ENCODE peak calls at places on chromosomes 12 and 14, in six cellular contexts. One of them, this sample, is unnamed.

GRCh38 chr14:75577724-75578098 is 709 bp upstream of the FLVCR2 start:
- ATAC-seq in activated T-cell treated with anti-CD3 and anti-CD28 coated beads, Interleukin-2, amount 50 U/mL, for 4 hours: peak
- ATAC-seq in lung: peak
- ATAC-seq in GM12878: peak
- ATAC-seq in stimulated activated naive CD8-positive, alpha-beta T cell treated with anti-CD3 and anti-CD28 coated beads, Interleukin-15, Interleukin-2, amounts not matched to agents 100 U/mL and 50 U/mL, for 24 hours: peak
- ATAC-seq in activated CD8-positive, alpha-beta memory T cell treated with anti-CD3 and anti-CD28 coated beads, Interleukin-2, amount 10 ng/mL, durations not matched to agents 7 days and 5 days: peak
- ATAC-seq in this sample: peak

GRCh38 chr12:68370006-68370590 is 37.9 kb upstream of the MDM1 start:
- ATAC-seq in activated T-cell treated with anti-CD3 and anti-CD28 coated beads, Interleukin-2, amount 50 U/mL, for 4 hours: no peak
- ATAC-seq in lung: no peak
- ATAC-seq in GM12878: no peak
- ATAC-seq in stimulated activated naive CD8-positive, alpha-beta T cell treated with anti-CD3 and anti-CD28 coated beads, Interleukin-15, Interleukin-2, amounts not matched to agents 100 U/mL and 50 U/mL, for 24 hours: no peak
- ATAC-seq in activated CD8-positive, alpha-beta memory T cell treated with anti-CD3 and anti-CD28 coated beads, Interleukin-2, amount 10 ng/mL, durations not matched to agents 7 days and 5 days: no peak
- ATAC-seq in this sample: no peak

GRCh38 chr12:46354111-46354798 is 18.3 kb downstream of the SLC38A2 start:
- ATAC-seq in activated T-cell treated with anti-CD3 and anti-CD28 coated beads, Interleukin-2, amount 50 U/mL, for 4 hours: no peak
- ATAC-seq in lung: no peak
- ATAC-seq in GM12878: peak
- ATAC-seq in stimulated activated naive CD8-positive, alpha-beta T cell treated with anti-CD3 and anti-CD28 coated beads, Interleukin-15, Interleukin-2, amounts not matched to agents 100 U/mL and 50 U/mL, for 24 hours: no peak
- ATAC-seq in activated CD8-positive, alpha-beta memory T cell treated with anti-CD3 and anti-CD28 coated beads, Interleukin-2, amount 10 ng/mL, durations not matched to agents 7 days and 5 days: peak
- ATAC-seq in this sample: no peak

GRCh38 chr14:81311128-81311527 is 89.0 kb downstream of the STON2 start:
- ATAC-seq in activated T-cell treated with anti-CD3 and anti-CD28 coated beads, Interleukin-2, amount 50 U/mL, for 4 hours: no peak
- ATAC-seq in lung: peak
- ATAC-seq in GM12878: no peak
- ATAC-seq in stimulated activated naive CD8-positive, alpha-beta T cell treated with anti-CD3 and anti-CD28 coated beads, Interleukin-15, Interleukin-2, amounts not matched to agents 100 U/mL and 50 U/mL, for 24 hours: no peak
- ATAC-seq in activated CD8-positive, alpha-beta memory T cell treated with anti-CD3 and anti-CD28 coated beads, Interleukin-2, amount 10 ng/mL, durations not matched to agents 7 days and 5 days: no peak
- ATAC-seq in this sample: no peak

GRCh38 chr12:24109381-24110039 is 160.0 kb upstream of the SOX5 start:
- ATAC-seq in activated T-cell treated with anti-CD3 and anti-CD28 coated beads, Interleukin-2, amount 50 U/mL, for 4 hours: no peak
- ATAC-seq in lung: no peak
- ATAC-seq in GM12878: peak
- ATAC-seq in stimulated activated naive CD8-positive, alpha-beta T cell treated with anti-CD3 and anti-CD28 coated beads, Interleukin-15, Interleukin-2, amounts not matched to agents 100 U/mL and 50 U/mL, for 24 hours: no peak
- ATAC-seq in activated CD8-positive, alpha-beta memory T cell treated with anti-CD3 and anti-CD28 coated beads, Interleukin-2, amount 10 ng/mL, durations not matched to agents 7 days and 5 days: no peak
- ATAC-seq in this sample: peak

GRCh38 chr14:105152794-105153241 is 15.8 kb downstream of the JAG2 start:
- ATAC-seq in activated T-cell treated with anti-CD3 and anti-CD28 coated beads, Interleukin-2, amount 50 U/mL, for 4 hours: no peak
- ATAC-seq in lung: no peak
- ATAC-seq in GM12878: no peak
- ATAC-seq in stimulated activated naive CD8-positive, alpha-beta T cell treated with anti-CD3 and anti-CD28 coated beads, Interleukin-15, Interleukin-2, amounts not matched to agents 100 U/mL and 50 U/mL, for 24 hours: no peak
- ATAC-seq in activated CD8-positive, alpha-beta memory T cell treated with anti-CD3 and anti-CD28 coated beads, Interleukin-2, amount 10 ng/mL, durations not matched to agents 7 days and 5 days: no peak
- ATAC-seq in this sample: no peak

GRCh38 chr12:64714551-64714968 is 44.6 kb downstream of the GNS start:
- ATAC-seq in activated T-cell treated with anti-CD3 and anti-CD28 coated beads, Interleukin-2, amount 50 U/mL, for 4 hours: peak
- ATAC-seq in lung: no peak
- ATAC-seq in GM12878: peak
- ATAC-seq in stimulated activated naive CD8-positive, alpha-beta T cell treated with anti-CD3 and anti-CD28 coated beads, Interleukin-15, Interleukin-2, amounts not matched to agents 100 U/mL and 50 U/mL, for 24 hours: peak
- ATAC-seq in activated CD8-positive, alpha-beta memory T cell treated with anti-CD3 and anti-CD28 coated beads, Interleukin-2, amount 10 ng/mL, durations not matched to agents 7 days and 5 days: peak
- ATAC-seq in this sample: no peak

GRCh38 chr14:20601522-20601921 is 10.3 kb upstream of the RNASE12 start:
- ATAC-seq in activated T-cell treated with anti-CD3 and anti-CD28 coated beads, Interleukin-2, amount 50 U/mL, for 4 hours: no peak
- ATAC-seq in lung: no peak
- ATAC-seq in GM12878: no peak
- ATAC-seq in stimulated activated naive CD8-positive, alpha-beta T cell treated with anti-CD3 and anti-CD28 coated beads, Interleukin-15, Interleukin-2, amounts not matched to agents 100 U/mL and 50 U/mL, for 24 hours: no peak
- ATAC-seq in activated CD8-positive, alpha-beta memory T cell treated with anti-CD3 and anti-CD28 coated beads, Interleukin-2, amount 10 ng/mL, durations not matched to agents 7 days and 5 days: no peak
- ATAC-seq in this sample: no peak

GRCh38 chr12:65430571-65431306 is 152.3 kb downstream of the MSRB3 start:
- ATAC-seq in activated T-cell treated with anti-CD3 and anti-CD28 coated beads, Interleukin-2, amount 50 U/mL, for 4 hours: no peak
- ATAC-seq in lung: no peak
- ATAC-seq in GM12878: no peak
- ATAC-seq in stimulated activated naive CD8-positive, alpha-beta T cell treated with anti-CD3 and anti-CD28 coated beads, Interleukin-15, Interleukin-2, amounts not matched to agents 100 U/mL and 50 U/mL, for 24 hours: no peak
- ATAC-seq in activated CD8-positive, alpha-beta memory T cell treated with anti-CD3 and anti-CD28 coated beads, Interleukin-2, amount 10 ng/mL, durations not matched to agents 7 days and 5 days: no peak
- ATAC-seq in this sample: peak

GRCh38 chr12:113297621-113298471 is 37.1 kb downstream of the SLC8B1 start:
- ATAC-seq in activated T-cell treated with anti-CD3 and anti-CD28 coated beads, Interleukin-2, amount 50 U/mL, for 4 hours: no peak
- ATAC-seq in lung: no peak
- ATAC-seq in GM12878: no peak
- ATAC-seq in stimulated activated naive CD8-positive, alpha-beta T cell treated with anti-CD3 and anti-CD28 coated beads, Interleukin-15, Interleukin-2, amounts not matched to agents 100 U/mL and 50 U/mL, for 24 hours: peak
- ATAC-seq in activated CD8-positive, alpha-beta memory T cell treated with anti-CD3 and anti-CD28 coated beads, Interleukin-2, amount 10 ng/mL, durations not matched to agents 7 days and 5 days: no peak
- ATAC-seq in this sample: no peak

GRCh38 chr14:91177073-91177796 is 63.4 kb downstream of the DGLUCY start:
- ATAC-seq in activated T-cell treated with anti-CD3 and anti-CD28 coated beads, Interleukin-2, amount 50 U/mL, for 4 hours: peak
- ATAC-seq in lung: peak
- ATAC-seq in GM12878: peak
- ATAC-seq in stimulated activated naive CD8-positive, alpha-beta T cell treated with anti-CD3 and anti-CD28 coated beads, Interleukin-15, Interleukin-2, amounts not matched to agents 100 U/mL and 50 U/mL, for 24 hours: peak
- ATAC-seq in activated CD8-positive, alpha-beta memory T cell treated with anti-CD3 and anti-CD28 coated beads, Interleukin-2, amount 10 ng/mL, durations not matched to agents 7 days and 5 days: peak
- ATAC-seq in this sample: peak

GRCh38 chr12:116547955-116548471 is 11.2 kb upstream of the MAP1LC3B2 start:
- ATAC-seq in activated T-cell treated with anti-CD3 and anti-CD28 coated beads, Interleukin-2, amount 50 U/mL, for 4 hours: no peak
- ATAC-seq in lung: no peak
- ATAC-seq in GM12878: peak
- ATAC-seq in stimulated activated naive CD8-positive, alpha-beta T cell treated with anti-CD3 and anti-CD28 coated beads, Interleukin-15, Interleukin-2, amounts not matched to agents 100 U/mL and 50 U/mL, for 24 hours: no peak
- ATAC-seq in activated CD8-positive, alpha-beta memory T cell treated with anti-CD3 and anti-CD28 coated beads, Interleukin-2, amount 10 ng/mL, durations not matched to agents 7 days and 5 days: peak
- ATAC-seq in this sample: peak

GRCh38 chr14:101821528-101821927 is 60.0 kb downstream of the PPP2R5C start:
- ATAC-seq in activated T-cell treated with anti-CD3 and anti-CD28 coated beads, Interleukin-2, amount 50 U/mL, for 4 hours: no peak
- ATAC-seq in lung: no peak
- ATAC-seq in GM12878: no peak
- ATAC-seq in stimulated activated naive CD8-positive, alpha-beta T cell treated with anti-CD3 and anti-CD28 coated beads, Interleukin-15, Interleukin-2, amounts not matched to agents 100 U/mL and 50 U/mL, for 24 hours: no peak
- ATAC-seq in activated CD8-positive, alpha-beta memory T cell treated with anti-CD3 and anti-CD28 coated beads, Interleukin-2, amount 10 ng/mL, durations not matched to agents 7 days and 5 days: no peak
- ATAC-seq in this sample: no peak

GRCh38 chr12:132173135-132174014 is 29.1 kb downstream of the NOC4L start:
- ATAC-seq in activated T-cell treated with anti-CD3 and anti-CD28 coated beads, Interleukin-2, amount 50 U/mL, for 4 hours: no peak
- ATAC-seq in lung: no peak
- ATAC-seq in GM12878: peak
- ATAC-seq in stimulated activated naive CD8-positive, alpha-beta T cell treated with anti-CD3 and anti-CD28 coated beads, Interleukin-15, Interleukin-2, amounts not matched to agents 100 U/mL and 50 U/mL, for 24 hours: no peak
- ATAC-seq in activated CD8-positive, alpha-beta memory T cell treated with anti-CD3 and anti-CD28 coated beads, Interleukin-2, amount 10 ng/mL, durations not matched to agents 7 days and 5 days: peak
- ATAC-seq in this sample: no peak

GRCh38 chr14:71012888-71013287 is 105.6 kb downstream of the PCNX1 start:
- ATAC-seq in activated T-cell treated with anti-CD3 and anti-CD28 coated beads, Interleukin-2, amount 50 U/mL, for 4 hours: no peak
- ATAC-seq in lung: no peak
- ATAC-seq in GM12878: no peak
- ATAC-seq in stimulated activated naive CD8-positive, alpha-beta T cell treated with anti-CD3 and anti-CD28 coated beads, Interleukin-15, Interleukin-2, amounts not matched to agents 100 U/mL and 50 U/mL, for 24 hours: no peak
- ATAC-seq in activated CD8-positive, alpha-beta memory T cell treated with anti-CD3 and anti-CD28 coated beads, Interleukin-2, amount 10 ng/mL, durations not matched to agents 7 days and 5 days: no peak
- ATAC-seq in this sample: no peak

GRCh38 chr12:74539765-74540526 is 2.3 kb downstream of the ATXN7L3B start:
- ATAC-seq in activated T-cell treated with anti-CD3 and anti-CD28 coated beads, Interleukin-2, amount 50 U/mL, for 4 hours: no peak
- ATAC-seq in lung: no peak
- ATAC-seq in GM12878: peak
- ATAC-seq in stimulated activated naive CD8-positive, alpha-beta T cell treated with anti-CD3 and anti-CD28 coated beads, Interleukin-15, Interleukin-2, amounts not matched to agents 100 U/mL and 50 U/mL, for 24 hours: no peak
- ATAC-seq in activated CD8-positive, alpha-beta memory T cell treated with anti-CD3 and anti-CD28 coated beads, Interleukin-2, amount 10 ng/mL, durations not matched to agents 7 days and 5 days: no peak
- ATAC-seq in this sample: no peak

This sample was measured in SK-N-SH treated with all-trans-retinoic acid at 6 μM for 48 hours.